ENCODE peak calls at places on chromosomes 3 and 15, in five cellular contexts. One of them, this sample, is unnamed.

GRCh38 chr3:188154758-188155574 is 1.0 kb downstream of the LPP start:
- DNase-seq in CD8-positive, alpha-beta T cell: no peak
- DNase-seq in left lung: no peak
- DNase-seq in cardiac muscle cell: no peak
- DNase-seq in testis: no peak
- DNase-seq in this sample: no peak

GRCh38 chr3:47932431-47932830 is 83.8 kb downstream of the MAP4 start:
- DNase-seq in CD8-positive, alpha-beta T cell: no peak
- DNase-seq in testis: no peak
- DNase-seq in cardiac muscle cell: peak; percentile 42
- DNase-seq in left lung: no peak
- DNase-seq in this sample: no peak

GRCh38 chr3:157182879-157183278 is 22.9 kb upstream of the CCNL1 start:
- DNase-seq in testis: no peak
- DNase-seq in left lung: no peak
- DNase-seq in CD8-positive, alpha-beta T cell: no peak
- DNase-seq in cardiac muscle cell: peak; percentile 6
- DNase-seq in this sample: no peak

GRCh38 chr3:127015282-127016042 is 32.5 kb downstream of the PLXNA1 start:
- DNase-seq in cardiac muscle cell: no peak
- DNase-seq in testis: no peak
- DNase-seq in left lung: no peak
- DNase-seq in CD8-positive, alpha-beta T cell: no peak
- DNase-seq in this sample: no peak

GRCh38 chr3:21839592-21839991 is 88.6 kb upstream of the ZNF385D start:
- DNase-seq in testis: peak; percentile 29
- DNase-seq in cardiac muscle cell: peak; percentile 92
- DNase-seq in left lung: peak; percentile 29
- DNase-seq in CD8-positive, alpha-beta T cell: no peak
- DNase-seq in this sample: no peak

GRCh38 chr3:37559461-37559860 is 302.2 kb upstream of the CTDSPL start:
- DNase-seq in CD8-positive, alpha-beta T cell: no peak
- DNase-seq in testis: no peak
- DNase-seq in left lung: no peak
- DNase-seq in cardiac muscle cell: peak; percentile 51
- DNase-seq in this sample: no peak

GRCh38 chr3:126538966-126539365 is 15.0 kb downstream of the CHST13 start:
- DNase-seq in left lung: peak; percentile 6
- DNase-seq in testis: no peak
- DNase-seq in CD8-positive, alpha-beta T cell: no peak
- DNase-seq in cardiac muscle cell: no peak
- DNase-seq in this sample: no peak

GRCh38 chr15:43370310-43370974 is 401 bp downstream of the ZSCAN29 start:
- DNase-seq in testis: peak; percentile 36
- DNase-seq in left lung: peak; percentile 38
- DNase-seq in cardiac muscle cell: peak; percentile 39
- DNase-seq in CD8-positive, alpha-beta T cell: no peak
- DNase-seq in this sample: peak; percentile 22

GRCh38 chr15:65663521-65663920 is 41.8 kb downstream of the SLC24A1 start:
- DNase-seq in CD8-positive, alpha-beta T cell: no peak
- DNase-seq in cardiac muscle cell: no peak
- DNase-seq in left lung: no peak
- DNase-seq in testis: no peak
- DNase-seq in this sample: no peak

GRCh38 chr3:55624238-55624637 is 137.1 kb upstream of the WNT5A start:
- DNase-seq in testis: no peak
- DNase-seq in CD8-positive, alpha-beta T cell: no peak
- DNase-seq in left lung: peak; percentile 35
- DNase-seq in cardiac muscle cell: no peak
- DNase-seq in this sample: no peak

GRCh38 chr15:59410448-59410896 is 27.5 kb upstream of the FAM81A start:
- DNase-seq in cardiac muscle cell: peak; percentile 12
- DNase-seq in CD8-positive, alpha-beta T cell: no peak
- DNase-seq in left lung: no peak
- DNase-seq in testis: no peak
- DNase-seq in this sample: no peak

GRCh38 chr3:17201538-17201937 is 316.8 kb downstream of the PLCL2 start:
- DNase-seq in testis: no peak
- DNase-seq in cardiac muscle cell: no peak
- DNase-seq in CD8-positive, alpha-beta T cell: no peak
- DNase-seq in left lung: no peak
- DNase-seq in this sample: no peak

GRCh38 chr3:30602946-30603345 is 3.5 kb upstream of the TGFBR2 start:
- DNase-seq in left lung: no peak
- DNase-seq in testis: no peak
- DNase-seq in cardiac muscle cell: no peak
- DNase-seq in CD8-positive, alpha-beta T cell: no peak
- DNase-seq in this sample: no peak

GRCh38 chr3:36147934-36148333 is 232.4 kb upstream of the STAC start:
- DNase-seq in cardiac muscle cell: no peak
- DNase-seq in left lung: no peak
- DNase-seq in CD8-positive, alpha-beta T cell: no peak
- DNase-seq in testis: no peak
- DNase-seq in this sample: no peak

GRCh38 chr3:187130346-187131066 is 8.8 kb downstream of the RPL39L start:
- DNase-seq in cardiac muscle cell: peak; percentile 87
- DNase-seq in testis: no peak
- DNase-seq in CD8-positive, alpha-beta T cell: peak; percentile 17
- DNase-seq in left lung: no peak
- DNase-seq in this sample: no peak

GRCh38 chr3:78978037-78978436 is 789.8 kb downstream of the ROBO1 start:
- DNase-seq in left lung: no peak
- DNase-seq in testis: no peak
- DNase-seq in CD8-positive, alpha-beta T cell: no peak
- DNase-seq in cardiac muscle cell: peak; percentile 43
- DNase-seq in this sample: no peak

GRCh38 chr15:67187351-67187854 is 67.1 kb downstream of the AAGAB start:
- DNase-seq in cardiac muscle cell: no peak
- DNase-seq in CD8-positive, alpha-beta T cell: no peak
- DNase-seq in testis: no peak
- DNase-seq in left lung: no peak
- DNase-seq in this sample: peak; percentile 21

GRCh38 chr3:52052831-52053306 is 3.5 kb downstream of the DUSP7 start:
- DNase-seq in left lung: peak; percentile 92
- DNase-seq in cardiac muscle cell: peak; percentile 85
- DNase-seq in CD8-positive, alpha-beta T cell: peak; percentile 38
- DNase-seq in testis: peak; percentile 91
- DNase-seq in this sample: peak; percentile 94

GRCh38 chr3:20511863-20512262 is 325.9 kb upstream of the SGO1 start:
- DNase-seq in testis: no peak
- DNase-seq in CD8-positive, alpha-beta T cell: no peak
- DNase-seq in cardiac muscle cell: peak; percentile 75
- DNase-seq in left lung: no peak
- DNase-seq in this sample: no peak

GRCh38 chr3:71984843-71985594 is 200.1 kb upstream of the PROK2 start:
- DNase-seq in cardiac muscle cell: no peak
- DNase-seq in left lung: no peak
- DNase-seq in CD8-positive, alpha-beta T cell: no peak
- DNase-seq in testis: no peak
- DNase-seq in this sample: no peak

GRCh38 chr3:66405701-66406091 is 95.1 kb downstream of the LRIG1 start:
- DNase-seq in cardiac muscle cell: peak; percentile 38
- DNase-seq in CD8-positive, alpha-beta T cell: no peak
- DNase-seq in left lung: no peak
- DNase-seq in testis: no peak
- DNase-seq in this sample: peak; percentile 68

GRCh38 chr3:31092748-31093607 is 198.5 kb upstream of the GADL1 start:
- DNase-seq in cardiac muscle cell: peak; percentile 69
- DNase-seq in left lung: no peak
- DNase-seq in testis: no peak
- DNase-seq in CD8-positive, alpha-beta T cell: no peak
- DNase-seq in this sample: peak; percentile 26

GRCh38 chr15:39623550-39623931 is 42.7 kb downstream of the THBS1 start:
- DNase-seq in left lung: no peak
- DNase-seq in CD8-positive, alpha-beta T cell: peak; percentile 37
- DNase-seq in cardiac muscle cell: no peak
- DNase-seq in testis: no peak
- DNase-seq in this sample: no peak

GRCh38 chr3:184155644-184156521 is 706 bp downstream of the DVL3 start:
- DNase-seq in testis: peak; percentile 43
- DNase-seq in CD8-positive, alpha-beta T cell: peak; percentile 48
- DNase-seq in left lung: no peak
- DNase-seq in cardiac muscle cell: no peak
- DNase-seq in this sample: peak; percentile 80

GRCh38 chr3:67524046-67524445 is 130.4 kb downstream of the SUCLG2 start:
- DNase-seq in testis: no peak
- DNase-seq in CD8-positive, alpha-beta T cell: no peak
- DNase-seq in cardiac muscle cell: no peak
- DNase-seq in left lung: no peak
- DNase-seq in this sample: no peak

GRCh38 chr3:130480736-130481135 is 36.2 kb upstream of the COL6A6 start:
- DNase-seq in left lung: peak; percentile 33
- DNase-seq in testis: peak; percentile 64
- DNase-seq in CD8-positive, alpha-beta T cell: no peak
- DNase-seq in cardiac muscle cell: peak; percentile 82
- DNase-seq in this sample: no peak

GRCh38 chr3:49519266-49519665 is 35.0 kb upstream of the BSN start:
- DNase-seq in CD8-positive, alpha-beta T cell: no peak
- DNase-seq in cardiac muscle cell: peak; percentile 18
- DNase-seq in testis: peak; percentile 69
- DNase-seq in left lung: no peak
- DNase-seq in this sample: no peak

GRCh38 chr3:122929576-122930365 is 97.8 kb downstream of the SEMA5B start:
- DNase-seq in cardiac muscle cell: no peak
- DNase-seq in testis: no peak
- DNase-seq in CD8-positive, alpha-beta T cell: no peak
- DNase-seq in left lung: no peak
- DNase-seq in this sample: no peak

GRCh38 chr15:88645171-88646087 is 6.6 kb downstream of the ISG20 start:
- DNase-seq in left lung: no peak
- DNase-seq in CD8-positive, alpha-beta T cell: peak; percentile 0
- DNase-seq in testis: no peak
- DNase-seq in cardiac muscle cell: no peak
- DNase-seq in this sample: peak; percentile 50

GRCh38 chr15:84947947-84948830 is 33.5 kb upstream of the PDE8A start:
- DNase-seq in cardiac muscle cell: peak; percentile 79
- DNase-seq in left lung: peak; percentile 44
- DNase-seq in CD8-positive, alpha-beta T cell: no peak
- DNase-seq in testis: no peak
- DNase-seq in this sample: peak; percentile 76

GRCh38 chr3:88307666-88308065 is 157.9 kb downstream of the C3orf38 start:
- DNase-seq in left lung: no peak
- DNase-seq in cardiac muscle cell: no peak
- DNase-seq in CD8-positive, alpha-beta T cell: no peak
- DNase-seq in testis: no peak
- DNase-seq in this sample: no peak

GRCh38 chr15:25416693-25417092 is 22.1 kb downstream of the UBE3A start:
- DNase-seq in cardiac muscle cell: no peak
- DNase-seq in testis: no peak
- DNase-seq in left lung: no peak
- DNase-seq in CD8-positive, alpha-beta T cell: no peak
- DNase-seq in this sample: no peak

GRCh38 chr3:157065201-157065600 is 94.7 kb downstream of the CCNL1 start:
- DNase-seq in CD8-positive, alpha-beta T cell: no peak
- DNase-seq in cardiac muscle cell: no peak
- DNase-seq in testis: no peak
- DNase-seq in left lung: no peak
- DNase-seq in this sample: no peak

GRCh38 chr3:4507010-4507596 is 14.0 kb downstream of the ITPR1 start:
- DNase-seq in CD8-positive, alpha-beta T cell: no peak
- DNase-seq in cardiac muscle cell: peak; percentile 53
- DNase-seq in left lung: no peak
- DNase-seq in testis: no peak
- DNase-seq in this sample: no peak
- H3K4me1 ChIP-seq in CD8-positive, alpha-beta T cell: peaks cover 21% of the 10 kb centered on the region
- H3K4me1 ChIP-seq in cardiac muscle cell: peaks cover 34% of the 10 kb centered on the region
- H3K4me1 ChIP-seq in left lung: peaks cover 7% of the 10 kb centered on the region
- H3K4me1 ChIP-seq in testis: peaks cover 48% of the 10 kb centered on the region
- H3K4me1 ChIP-seq in this sample: peaks cover 43% of the 10 kb centered on the region

DNA sequence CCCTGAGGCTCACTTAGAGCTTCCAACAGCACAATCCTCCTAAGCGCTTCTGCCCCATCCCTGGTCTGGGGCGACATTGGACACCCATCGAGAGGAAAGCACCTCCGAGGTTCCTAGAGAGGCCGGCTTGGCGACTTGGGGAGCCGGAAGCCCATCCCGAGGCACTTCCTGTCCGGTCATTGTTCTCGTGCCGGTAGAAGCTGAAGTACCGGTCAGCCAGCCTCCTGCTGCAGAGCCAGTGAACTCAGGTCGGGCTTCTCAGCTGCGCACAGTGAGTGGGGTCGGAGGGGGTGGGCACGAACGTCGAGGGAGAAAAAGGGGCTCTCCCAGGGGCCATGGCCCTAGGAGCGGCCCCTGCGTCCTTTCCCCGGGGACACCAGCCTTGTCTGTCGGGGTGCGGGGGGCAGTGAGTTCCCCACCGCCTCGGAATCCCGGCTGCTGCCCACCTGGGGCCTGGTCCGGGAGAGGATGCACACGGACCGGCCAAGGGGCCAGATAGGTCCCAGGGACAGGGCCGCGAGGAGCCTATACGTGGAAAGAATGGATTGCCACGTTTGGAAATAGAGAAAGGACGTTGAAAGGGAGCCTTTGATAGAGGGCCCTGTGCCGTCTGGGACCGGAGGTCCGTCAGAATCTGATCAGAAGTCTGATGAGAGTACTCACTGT is at the start of gene ZNF35:
- DNase-seq in cardiac muscle cell: peak; percentile 92
- DNase-seq in left lung: peak; percentile 83
- DNase-seq in CD8-positive, alpha-beta T cell: no peak
- DNase-seq in testis: peak; percentile 89
- DNase-seq in this sample: peak; percentile 81
- H3K4me3 ChIP-seq in cardiac muscle cell: peak within 1 kb of the TSS; percentile 98
- H3K4me3 ChIP-seq in left lung: peak within 1 kb of the TSS; percentile 77
- H3K4me3 ChIP-seq in CD8-positive, alpha-beta T cell: peak within 1 kb of the TSS; percentile 51
- H3K4me3 ChIP-seq in testis: peak within 1 kb of the TSS; percentile 88
- H3K4me3 ChIP-seq in this sample: peak within 1 kb of the TSS; percentile 78

GRCh38 chr3:15820911-15821310 is 23.1 kb upstream of the ANKRD28 start:
- DNase-seq in testis: no peak
- DNase-seq in left lung: no peak
- DNase-seq in cardiac muscle cell: peak; percentile 28
- DNase-seq in CD8-positive, alpha-beta T cell: no peak
- DNase-seq in this sample: no peak
- TF ChIP-seq CTCF in testis: no peak
- TF ChIP-seq CTCF in left lung: no peak
- TF ChIP-seq CTCF in cardiac muscle cell: no peak
- TF ChIP-seq CTCF in CD8-positive, alpha-beta T cell: no peak
- TF ChIP-seq CTCF in this sample: no peak

GRCh38 chr15:63240136-63240535 is 37.3 kb upstream of the APH1B start:
- DNase-seq in CD8-positive, alpha-beta T cell: no peak
- DNase-seq in cardiac muscle cell: no peak
- DNase-seq in left lung: no peak
- DNase-seq in testis: no peak
- DNase-seq in this sample: no peak
- H3K4me1 ChIP-seq in CD8-positive, alpha-beta T cell: peaks cover 24% of the 10 kb centered on the region
- H3K4me1 ChIP-seq in cardiac muscle cell: no peaks in the 10 kb centered on the region
- H3K4me1 ChIP-seq in left lung: peaks cover 23% of the 10 kb centered on the region
- H3K4me1 ChIP-seq in testis: peaks cover 6% of the 10 kb centered on the region
- H3K4me1 ChIP-seq in this sample: peaks cover 6% of the 10 kb centered on the region

This sample was measured in tibial artery.